ENCODE peak calls at places on chromosomes 3 and 15, in four cellular contexts. One of them, this sample, is unnamed.

GRCh38 chr3:113979916-113980315 is 32.1 kb downstream of the ZDHHC23 start:
- DNase-seq in ovary: no peak
- DNase-seq in A549: no peak
- DNase-seq in SK-N-SH: no peak
- DNase-seq in this sample: no peak

GRCh38 chr15:31387483-31388118 is 61.0 kb downstream of the KLF13 start:
- DNase-seq in ovary: no peak
- DNase-seq in A549: no peak
- DNase-seq in SK-N-SH: peak; percentile 86
- DNase-seq in this sample: no peak

GRCh38 chr15:68679161-68679560 is 100.4 kb downstream of the CORO2B start:
- DNase-seq in ovary: peak; percentile 7
- DNase-seq in A549: no peak
- DNase-seq in SK-N-SH: no peak
- DNase-seq in this sample: no peak

GRCh38 chr3:12197475-12197874 is 38.8 kb upstream of the TIMP4 start:
- DNase-seq in ovary: no peak
- DNase-seq in A549: no peak
- DNase-seq in SK-N-SH: no peak
- DNase-seq in this sample: no peak

GRCh38 chr3:46946856-46947544 is 29.5 kb downstream of the CCDC12 start:
- DNase-seq in ovary: no peak
- DNase-seq in A549: peak; percentile 34
- DNase-seq in SK-N-SH: peak; percentile 80
- DNase-seq in this sample: peak; percentile 67

GRCh38 chr15:70436428-70436827 is 326.9 kb downstream of the UACA start:
- DNase-seq in ovary: no peak
- DNase-seq in A549: no peak
- DNase-seq in SK-N-SH: no peak
- DNase-seq in this sample: no peak

GRCh38 chr3:48960841-48961413 is 29.1 kb upstream of the P4HTM start:
- DNase-seq in ovary: no peak
- DNase-seq in A549: no peak
- DNase-seq in SK-N-SH: no peak
- DNase-seq in this sample: no peak

GRCh38 chr3:119357190-119357589 is 63.0 kb downstream of the ARHGAP31 start:
- DNase-seq in ovary: no peak
- DNase-seq in A549: no peak
- DNase-seq in SK-N-SH: no peak
- DNase-seq in this sample: no peak

GRCh38 chr3:78919021-78919755 is 848.6 kb downstream of the ROBO1 start:
- DNase-seq in ovary: no peak
- DNase-seq in A549: peak; percentile 17
- DNase-seq in SK-N-SH: no peak
- DNase-seq in this sample: no peak

GRCh38 chr3:67635257-67635656 is 19.2 kb downstream of the SUCLG2 start:
- DNase-seq in ovary: no peak
- DNase-seq in A549: peak; percentile 7
- DNase-seq in SK-N-SH: no peak
- DNase-seq in this sample: no peak

GRCh38 chr3:176595307-176595706 is 602.0 kb downstream of the TBL1XR1 start:
- DNase-seq in ovary: no peak
- DNase-seq in A549: no peak
- DNase-seq in SK-N-SH: no peak
- DNase-seq in this sample: no peak

GRCh38 chr3:90033242-90033641 is 925.8 kb downstream of the EPHA3 start:
- DNase-seq in ovary: no peak
- DNase-seq in A549: no peak
- DNase-seq in SK-N-SH: no peak
- DNase-seq in this sample: no peak

GRCh38 chr15:36931434-36931833 is 168.9 kb downstream of the MEIS2 start:
- DNase-seq in ovary: no peak
- DNase-seq in A549: no peak
- DNase-seq in SK-N-SH: no peak
- DNase-seq in this sample: no peak

GRCh38 chr3:148464246-148464645 is 233.5 kb upstream of the AGTR1 start:
- DNase-seq in ovary: no peak
- DNase-seq in A549: no peak
- DNase-seq in SK-N-SH: no peak
- DNase-seq in this sample: no peak

GRCh38 chr15:97482521-97482920 is 478.0 kb upstream of the ARRDC4 start:
- DNase-seq in ovary: no peak
- DNase-seq in A549: no peak
- DNase-seq in SK-N-SH: no peak
- DNase-seq in this sample: no peak

GRCh38 chr3:42102569-42102968 is 11.4 kb downstream of the TRAK1 start:
- DNase-seq in ovary: no peak
- DNase-seq in A549: no peak
- DNase-seq in SK-N-SH: no peak
- DNase-seq in this sample: no peak

GRCh38 chr3:182220013-182220412 is 508.3 kb downstream of the SOX2 start:
- DNase-seq in ovary: no peak
- DNase-seq in A549: no peak
- DNase-seq in SK-N-SH: no peak
- DNase-seq in this sample: no peak

GRCh38 chr3:101639280-101639963 is 37.5 kb downstream of the ZBTB11 start:
- DNase-seq in ovary: no peak
- DNase-seq in A549: no peak
- DNase-seq in SK-N-SH: no peak
- DNase-seq in this sample: no peak

GRCh38 chr3:71315431-71315830 is 268.1 kb downstream of the FOXP1 start:
- DNase-seq in ovary: no peak
- DNase-seq in A549: no peak
- DNase-seq in SK-N-SH: no peak
- DNase-seq in this sample: no peak

GRCh38 chr3:126348308-126348920 is 8.8 kb downstream of the KLF15 start:
- DNase-seq in ovary: no peak
- DNase-seq in A549: no peak
- DNase-seq in SK-N-SH: peak; percentile 49
- DNase-seq in this sample: no peak

GRCh38 chr3:188034989-188035388 is 119.0 kb upstream of the LPP start:
- DNase-seq in ovary: no peak
- DNase-seq in A549: no peak
- DNase-seq in SK-N-SH: no peak
- DNase-seq in this sample: no peak

GRCh38 chr3:177595789-177596188 is 398.5 kb upstream of the TBL1XR1 start:
- DNase-seq in ovary: no peak
- DNase-seq in A549: no peak
- DNase-seq in SK-N-SH: no peak
- DNase-seq in this sample: no peak

GRCh38 chr3:45832691-45833090 is 9.2 kb downstream of the LZTFL1 start:
- DNase-seq in ovary: no peak
- DNase-seq in A549: no peak
- DNase-seq in SK-N-SH: peak; percentile 25
- DNase-seq in this sample: no peak

GRCh38 chr15:44788748-44789147 is 52.4 kb downstream of the TRIM69 start:
- DNase-seq in ovary: no peak
- DNase-seq in A549: no peak
- DNase-seq in SK-N-SH: no peak
- DNase-seq in this sample: no peak

DNA sequence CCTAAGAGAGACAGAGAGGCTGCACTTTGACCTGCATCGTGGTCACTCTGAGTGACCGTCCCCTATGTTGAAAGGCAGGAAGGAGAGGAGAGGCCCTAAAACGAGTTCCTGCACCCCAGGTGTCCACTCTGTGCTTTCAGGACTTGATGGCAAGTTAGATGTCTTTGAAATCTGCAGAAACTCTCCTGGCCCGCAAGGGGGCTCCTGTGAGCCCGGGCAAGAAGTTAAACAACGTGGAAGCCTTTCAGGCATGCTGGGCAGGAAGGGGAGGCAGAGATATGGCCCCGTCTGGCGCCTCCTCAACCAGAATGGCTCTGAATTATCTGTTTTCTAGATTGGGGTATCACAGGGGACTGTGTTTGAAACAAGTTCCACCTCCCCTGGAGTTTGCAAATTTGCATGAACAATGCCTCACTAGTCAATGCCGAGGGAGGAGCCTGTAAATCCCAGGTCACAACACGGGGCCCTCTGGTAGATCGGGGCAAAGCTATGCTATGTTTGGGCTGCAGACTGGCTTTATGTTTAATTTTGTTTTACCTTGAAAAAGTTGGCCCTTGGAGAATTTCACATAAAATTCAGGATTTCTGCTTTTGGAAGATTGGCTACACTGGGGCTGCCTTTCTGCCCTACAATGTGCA is 9.8 kb downstream of the CTXND1 start:
- DNase-seq in ovary: no peak
- DNase-seq in A549: peak; percentile 45
- DNase-seq in SK-N-SH: peak; percentile 16
- DNase-seq in this sample: peak; percentile 12
- TF ChIP-seq CTCF in ovary: no peak
- TF ChIP-seq CTCF in A549: peak; percentile 51
- TF ChIP-seq CTCF in SK-N-SH: peak; percentile 57
- TF ChIP-seq CTCF in this sample: peak; percentile 25

DNA sequence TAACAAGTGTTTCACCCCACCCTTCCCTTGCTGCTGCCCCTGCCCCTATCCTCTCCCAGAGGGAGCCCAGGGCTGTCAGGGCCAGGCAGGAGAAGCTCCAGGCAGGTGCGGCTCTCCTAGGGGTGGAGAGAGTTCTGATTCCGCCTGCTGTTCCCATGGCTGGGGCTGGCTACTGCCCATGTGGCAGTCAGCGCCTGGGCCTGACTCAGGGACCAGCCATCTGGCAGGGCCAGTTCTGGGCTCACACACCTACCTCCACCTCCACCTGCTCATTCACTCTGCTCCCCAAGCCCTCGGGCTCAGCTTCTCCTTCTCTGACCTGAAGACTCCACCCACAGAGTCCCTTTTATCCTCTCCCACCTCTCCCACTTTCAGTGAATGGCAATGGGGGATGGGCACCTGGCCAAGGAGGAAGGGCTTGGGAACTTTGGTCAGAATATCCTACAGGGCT is 23.4 kb downstream of the AMOTL2 start:
- DNase-seq in ovary: no peak
- DNase-seq in A549: no peak
- DNase-seq in SK-N-SH: no peak
- DNase-seq in this sample: no peak
- TF ChIP-seq EP300 in ovary: no peak
- TF ChIP-seq EP300 in A549: no peak
- TF ChIP-seq EP300 in SK-N-SH: no peak
- TF ChIP-seq EP300 in this sample: no peak

GRCh38 chr3:153970735-153971347 is 150.3 kb upstream of the ARHGEF26 start:
- DNase-seq in ovary: no peak
- DNase-seq in A549: peak; percentile 4
- DNase-seq in SK-N-SH: peak; percentile 5
- DNase-seq in this sample: no peak
- TF ChIP-seq CTCF in ovary: no peak
- TF ChIP-seq CTCF in A549: peak; percentile 43
- TF ChIP-seq CTCF in SK-N-SH: peak; percentile 68
- TF ChIP-seq CTCF in this sample: peak; percentile 22

DNA sequence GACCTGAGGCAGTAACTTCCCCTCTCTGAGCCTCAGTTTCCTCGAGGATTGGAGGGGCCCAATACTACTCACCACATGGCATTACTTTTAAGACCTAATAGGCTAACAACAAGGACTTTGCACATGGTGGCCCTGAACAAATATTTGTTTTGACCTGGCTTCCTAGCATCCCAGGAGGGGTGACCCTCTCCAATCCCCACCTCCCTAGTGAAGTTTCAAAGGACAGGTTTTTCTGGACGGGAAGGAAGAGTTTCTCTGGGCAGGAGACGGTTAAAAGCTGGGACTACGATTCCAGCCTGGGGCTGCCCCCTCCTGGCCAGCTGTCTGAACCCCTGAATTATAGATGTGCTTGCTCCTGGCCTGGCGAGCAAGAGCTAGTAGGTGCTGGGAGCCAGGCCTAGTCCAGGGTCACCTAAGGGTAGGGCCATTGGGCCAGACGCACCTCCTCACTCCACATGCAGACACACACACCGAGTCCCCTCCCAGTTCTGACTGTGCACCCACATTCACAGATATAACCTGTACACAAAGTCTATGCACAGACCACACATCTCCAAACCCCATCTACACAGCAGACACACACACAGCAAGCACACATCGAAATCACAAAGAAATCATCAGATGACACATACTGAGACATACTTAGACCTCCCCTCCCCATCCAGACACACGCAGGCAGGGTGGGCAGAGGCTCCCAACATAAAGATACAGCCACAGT is 2.7 kb upstream of the ISL2 start:
- DNase-seq in ovary: no peak
- DNase-seq in A549: peak; percentile 80
- DNase-seq in SK-N-SH: peak; percentile 56
- DNase-seq in this sample: no peak
- TF ChIP-seq EP300 in ovary: no peak
- TF ChIP-seq EP300 in A549: no peak
- TF ChIP-seq EP300 in SK-N-SH: no peak
- TF ChIP-seq EP300 in this sample: no peak

This sample was measured in transverse colon.